ENCODE peak calls at places on chromosome 6, in ten cellular contexts. U is AG10803; F is GM10248; S is Panc1; N is kidney tubule cell; A is iris pigment epithelial cell; X is cardiac muscle cell; I is stimulated activated CD4-positive, alpha-beta T cell treated with anti-CD3 and anti-CD28 coated beads, Interleukin-1b, Interleukin-23, amount 100 ng/mL, for 24 hours; W is ELF-1; B is AG09309. G is an unnamed sample.

GRCh38 chr6:147900191-147900830 is 391.8 kb downstream of the SAMD5 start:
- DNase-seq in S (no peak), U (no peak), I (no peak), B (no peak), X (no peak), W (no peak), F (no peak), N (no peak), A (peak), G (no peak)

GRCh38 chr6:30207619-30208295 is 5.4 kb downstream of the TRIM26 start:
- DNase-seq in N (peak), S (no peak), W (no peak), A (peak), F (no peak), B (no peak), X (peak), I (no peak), U (peak), G (no peak)

GRCh38 chr6:11392778-11393507 is 144.6 kb upstream of the TMEM170B start:
- DNase-seq in I (no peak), B (no peak), U (no peak), S (no peak), A (no peak), W (no peak), N (peak), F (no peak), X (no peak), G (no peak)

GRCh38 chr6:56374841-56375369 is 127.5 kb upstream of the COL21A1 start:
- DNase-seq in X (peak), F (no peak), U (peak), S (no peak), N (peak), I (no peak), A (peak), B (peak), W (no peak), G (no peak)

GRCh38 chr6:28312939-28313338 is 23.0 kb downstream of the ZSCAN31 start:
- DNase-seq in I (no peak), N (no peak), U (no peak), A (no peak), F (no peak), B (no peak), S (no peak), X (no peak), W (no peak), G (no peak)

GRCh38 chr6:8279094-8279805 is 156.1 kb downstream of the SLC35B3 start:
- DNase-seq in I (no peak), A (no peak), N (peak), W (no peak), F (no peak), X (no peak), S (no peak), B (no peak), U (no peak), G (no peak)

GRCh38 chr6:32108094-32108627 is 977 bp downstream of the TNXB start:
- DNase-seq in B (no peak), S (no peak), U (peak), F (no peak), N (no peak), X (peak), I (no peak), W (no peak), A (no peak), G (no peak)

GRCh38 chr6:157461000-157461915 is 80.3 kb downstream of the ZDHHC14 start:
- DNase-seq in A (peak), W (peak), N (peak), I (peak), S (no peak), B (no peak), U (peak), X (peak), F (peak), G (no peak)

GRCh38 chr6:118660218-118660569 is 8.8 kb upstream of the CEP85L start:
- DNase-seq in N (no peak), U (no peak), F (no peak), I (no peak), S (no peak), B (no peak), X (peak), W (no peak), A (peak), G (no peak)

GRCh38 chr6:106963544-106963943 is 11.0 kb downstream of the CD24 start:
- DNase-seq in X (no peak), I (no peak), W (no peak), S (no peak), A (no peak), F (no peak), B (no peak), U (no peak), N (peak), G (no peak)

GRCh38 chr6:56714273-56714672 is 71.6 kb upstream of the DST start:
- DNase-seq in U (no peak), B (no peak), X (no peak), S (no peak), F (no peak), W (no peak), I (no peak), A (no peak), N (no peak), G (no peak)

GRCh38 chr6:11423072-11423471 is 114.5 kb upstream of the TMEM170B start:
- DNase-seq in W (no peak), S (no peak), I (no peak), N (peak), F (no peak), X (no peak), B (no peak), U (peak), A (peak), G (no peak)

GRCh38 chr6:165875946-165876345 is 212.9 kb upstream of the PDE10A start:
- DNase-seq in U (no peak), X (no peak), F (no peak), N (no peak), S (no peak), A (no peak), W (no peak), B (no peak), I (no peak), G (no peak)

GRCh38 chr6:41940759-41941279 is 789 bp downstream of the CCND3 start:
- DNase-seq in F (peak), A (peak), W (peak), S (no peak), B (no peak), U (no peak), X (peak), I (no peak), N (peak), G (no peak)

GRCh38 chr6:147802400-147802799 is 293.9 kb downstream of the SAMD5 start:
- DNase-seq in S (no peak), N (no peak), U (no peak), F (no peak), W (no peak), B (no peak), X (no peak), I (no peak), A (peak), G (no peak)

GRCh38 chr6:22082278-22082677 is 214.6 kb downstream of the PRL start:
- DNase-seq in A (peak), S (no peak), N (no peak), B (peak), X (peak), F (no peak), U (peak), W (no peak), I (no peak), G (no peak)

GRCh38 chr6:6752129-6752528 is 163.6 kb downstream of the LY86 start:
- DNase-seq in W (peak), A (peak), I (no peak), S (no peak), X (peak), F (no peak), U (peak), B (no peak), N (peak), G (peak)

GRCh38 chr6:109441069-109441816 is 719 bp downstream of the SMPD2 start:
- DNase-seq in I (no peak), A (peak), U (peak), F (peak), B (no peak), W (peak), S (no peak), X (peak), N (peak), G (no peak)

GRCh38 chr6:166617359-166617758 is 9.7 kb downstream of the RPS6KA2 start:
- DNase-seq in S (no peak), F (no peak), B (no peak), U (no peak), N (no peak), A (no peak), X (no peak), W (no peak), I (no peak), G (no peak)

GRCh38 chr6:52155791-52156576 is 30.2 kb upstream of the IL17A start:
- DNase-seq in X (no peak), I (no peak), B (no peak), W (peak), F (peak), U (peak), S (no peak), A (peak), N (peak), G (no peak)

GRCh38 chr6:53786832-53787231 is 8.0 kb upstream of the LRRC1 start:
- DNase-seq in A (no peak), W (no peak), B (no peak), S (no peak), I (no peak), X (no peak), N (no peak), F (no peak), U (no peak), G (no peak)

GRCh38 chr6:125519367-125519766 is 217.6 kb upstream of the HDDC2 start:
- DNase-seq in N (no peak), I (no peak), X (no peak), B (no peak), W (no peak), U (no peak), S (no peak), F (no peak), A (no peak), G (no peak)

GRCh38 chr6:159892053-159892452 is 1.3 kb downstream of the MAS1 start:
- DNase-seq in X (no peak), N (peak), U (no peak), F (no peak), S (no peak), W (no peak), A (no peak), B (no peak), I (no peak), G (no peak)

GRCh38 chr6:90368601-90369000 is 72.0 kb upstream of the BACH2 start:
- DNase-seq in U (peak), A (peak), N (no peak), F (no peak), X (peak), S (no peak), B (no peak), W (no peak), I (no peak), G (no peak)

GRCh38 chr6:161549977-161550655 is 276.3 kb upstream of the AGPAT4 start:
- DNase-seq in I (no peak), N (peak), X (no peak), A (peak), B (no peak), U (no peak), S (no peak), F (no peak), W (no peak), G (no peak)

GRCh38 chr6:147911686-147912085 is 403.2 kb downstream of the SAMD5 start:
- DNase-seq in A (no peak), W (no peak), F (no peak), I (no peak), B (no peak), U (no peak), X (no peak), S (no peak), N (no peak), G (no peak)

GRCh38 chr6:98574991-98575390 is 259.4 kb upstream of the POU3F2 start:
- DNase-seq in W (no peak), N (no peak), A (no peak), U (no peak), F (no peak), S (no peak), I (no peak), X (no peak), B (no peak), G (no peak)

GRCh38 chr6:105648276-105648675 is 245.4 kb upstream of the PREP start:
- DNase-seq in W (no peak), A (no peak), S (no peak), N (no peak), X (no peak), F (no peak), B (no peak), U (no peak), I (no peak), G (no peak)

GRCh38 chr6:105711216-105711615 is 308.3 kb upstream of the PREP start:
- DNase-seq in N (no peak), B (no peak), A (peak), S (no peak), F (no peak), U (peak), W (no peak), I (no peak), X (no peak), G (no peak)

GRCh38 chr6:108363756-108364356 is 69.0 kb downstream of the AFG1L start:
- DNase-seq in N (no peak), X (no peak), W (no peak), F (no peak), S (no peak), U (no peak), B (no peak), A (no peak), I (no peak), G (no peak)

GRCh38 chr6:114064862-114065261 is 93.9 kb upstream of the HDAC2 start:
- DNase-seq in N (no peak), F (no peak), I (no peak), X (no peak), W (no peak), B (no peak), U (no peak), S (no peak), A (no peak), G (no peak)

GRCh38 chr6:2632368-2632767 is 118.4 kb downstream of the MYLK4 start:
- DNase-seq in U (peak), N (no peak), S (no peak), W (no peak), A (peak), B (no peak), X (no peak), F (no peak), I (no peak), G (no peak)

G was measured in mesenteric fat pad.